ENCODE peak calls at places on chromosomes 4 and X, in nine cellular contexts. One of them, this sample, is unnamed.

GRCh38 chr4:26022346-26022891 is 108.4 kb downstream of the SMIM20 start:
- DNase-seq in hepatocyte: peak
- DNase-seq in SK-N-SH: no peak
- DNase-seq in OCI-LY7: no peak
- DNase-seq in MM.1S: no peak
- DNase-seq in neural progenitor cell: no peak
- DNase-seq in PC-3: peak
- DNase-seq in GM23338: no peak
- DNase-seq in HCT116: no peak
- DNase-seq in this sample: peak

GRCh38 chrX:153862369-153863250 is 23.4 kb downstream of the L1CAM start:
- DNase-seq in hepatocyte: no peak
- DNase-seq in SK-N-SH: peak
- DNase-seq in OCI-LY7: no peak
- DNase-seq in MM.1S: no peak
- DNase-seq in neural progenitor cell: peak
- DNase-seq in PC-3: no peak
- DNase-seq in GM23338: no peak
- DNase-seq in HCT116: no peak
- DNase-seq in this sample: no peak

GRCh38 chr4:165301833-165302232 is 25.6 kb upstream of the MSMO1 start:
- DNase-seq in hepatocyte: no peak
- DNase-seq in SK-N-SH: no peak
- DNase-seq in OCI-LY7: no peak
- DNase-seq in MM.1S: peak
- DNase-seq in neural progenitor cell: no peak
- DNase-seq in PC-3: no peak
- DNase-seq in GM23338: no peak
- DNase-seq in HCT116: no peak
- DNase-seq in this sample: peak

GRCh38 chr4:4960574-4960973 is 58.7 kb downstream of the CYTL1 start:
- DNase-seq in hepatocyte: no peak
- DNase-seq in SK-N-SH: no peak
- DNase-seq in OCI-LY7: no peak
- DNase-seq in MM.1S: no peak
- DNase-seq in neural progenitor cell: no peak
- DNase-seq in PC-3: no peak
- DNase-seq in GM23338: no peak
- DNase-seq in HCT116: no peak
- DNase-seq in this sample: no peak

GRCh38 chrX:9644335-9644734 is 121.3 kb downstream of the GPR143 start:
- DNase-seq in hepatocyte: no peak
- DNase-seq in SK-N-SH: no peak
- DNase-seq in OCI-LY7: no peak
- DNase-seq in MM.1S: no peak
- DNase-seq in neural progenitor cell: no peak
- DNase-seq in PC-3: no peak
- DNase-seq in GM23338: no peak
- DNase-seq in HCT116: no peak
- DNase-seq in this sample: no peak

GRCh38 chr4:33160126-33160525 is 2440.0 kb downstream of the PCDH7 start:
- DNase-seq in hepatocyte: peak
- DNase-seq in SK-N-SH: no peak
- DNase-seq in OCI-LY7: peak
- DNase-seq in MM.1S: peak
- DNase-seq in neural progenitor cell: peak
- DNase-seq in PC-3: peak
- DNase-seq in GM23338: peak
- DNase-seq in HCT116: peak
- DNase-seq in this sample: peak

GRCh38 chr4:25144870-25145481 is 15.3 kb downstream of the SEPSECS start:
- DNase-seq in hepatocyte: peak
- DNase-seq in SK-N-SH: peak
- DNase-seq in OCI-LY7: peak
- DNase-seq in MM.1S: peak
- DNase-seq in neural progenitor cell: peak
- DNase-seq in PC-3: peak
- DNase-seq in GM23338: peak
- DNase-seq in HCT116: peak
- DNase-seq in this sample: peak

GRCh38 chrX:27660878-27661277 is 70.7 kb downstream of the DCAF8L2 start:
- DNase-seq in hepatocyte: no peak
- DNase-seq in SK-N-SH: no peak
- DNase-seq in OCI-LY7: no peak
- DNase-seq in MM.1S: no peak
- DNase-seq in neural progenitor cell: no peak
- DNase-seq in PC-3: no peak
- DNase-seq in GM23338: no peak
- DNase-seq in HCT116: no peak
- DNase-seq in this sample: no peak

GRCh38 chr4:115973768-115974167 is 860.3 kb upstream of the NDST4 start:
- DNase-seq in hepatocyte: no peak
- DNase-seq in SK-N-SH: no peak
- DNase-seq in OCI-LY7: no peak
- DNase-seq in MM.1S: no peak
- DNase-seq in neural progenitor cell: peak
- DNase-seq in PC-3: no peak
- DNase-seq in GM23338: peak
- DNase-seq in HCT116: no peak
- DNase-seq in this sample: no peak

GRCh38 chr4:171464499-171464898 is 348.7 kb upstream of the GALNTL6 start:
- DNase-seq in hepatocyte: no peak
- DNase-seq in SK-N-SH: no peak
- DNase-seq in OCI-LY7: no peak
- DNase-seq in MM.1S: no peak
- DNase-seq in neural progenitor cell: no peak
- DNase-seq in PC-3: no peak
- DNase-seq in GM23338: no peak
- DNase-seq in HCT116: no peak
- DNase-seq in this sample: no peak

GRCh38 chr4:14222630-14223029 is 595.1 kb upstream of the BOD1L1 start:
- DNase-seq in hepatocyte: no peak
- DNase-seq in SK-N-SH: no peak
- DNase-seq in OCI-LY7: no peak
- DNase-seq in MM.1S: no peak
- DNase-seq in neural progenitor cell: no peak
- DNase-seq in PC-3: no peak
- DNase-seq in GM23338: no peak
- DNase-seq in HCT116: no peak
- DNase-seq in this sample: no peak

GRCh38 chr4:128525387-128525786 is 237.8 kb upstream of the PGRMC2 start:
- DNase-seq in hepatocyte: no peak
- DNase-seq in SK-N-SH: no peak
- DNase-seq in OCI-LY7: no peak
- DNase-seq in MM.1S: no peak
- DNase-seq in neural progenitor cell: no peak
- DNase-seq in PC-3: peak
- DNase-seq in GM23338: no peak
- DNase-seq in HCT116: no peak
- DNase-seq in this sample: peak

GRCh38 chr4:128525939-128526630 is 238.5 kb upstream of the PGRMC2 start:
- DNase-seq in hepatocyte: no peak
- DNase-seq in SK-N-SH: no peak
- DNase-seq in OCI-LY7: no peak
- DNase-seq in MM.1S: no peak
- DNase-seq in neural progenitor cell: no peak
- DNase-seq in PC-3: peak
- DNase-seq in GM23338: no peak
- DNase-seq in HCT116: no peak
- DNase-seq in this sample: peak

GRCh38 chr4:128521634-128522253 is 234.1 kb upstream of the PGRMC2 start:
- DNase-seq in hepatocyte: no peak
- DNase-seq in SK-N-SH: no peak
- DNase-seq in OCI-LY7: no peak
- DNase-seq in MM.1S: no peak
- DNase-seq in neural progenitor cell: no peak
- DNase-seq in PC-3: peak
- DNase-seq in GM23338: no peak
- DNase-seq in HCT116: no peak
- DNase-seq in this sample: peak

GRCh38 chr4:128527356-128527755 is 239.7 kb upstream of the PGRMC2 start:
- DNase-seq in hepatocyte: no peak
- DNase-seq in SK-N-SH: no peak
- DNase-seq in OCI-LY7: no peak
- DNase-seq in MM.1S: no peak
- DNase-seq in neural progenitor cell: no peak
- DNase-seq in PC-3: no peak
- DNase-seq in GM23338: no peak
- DNase-seq in HCT116: no peak
- DNase-seq in this sample: peak

DNA sequence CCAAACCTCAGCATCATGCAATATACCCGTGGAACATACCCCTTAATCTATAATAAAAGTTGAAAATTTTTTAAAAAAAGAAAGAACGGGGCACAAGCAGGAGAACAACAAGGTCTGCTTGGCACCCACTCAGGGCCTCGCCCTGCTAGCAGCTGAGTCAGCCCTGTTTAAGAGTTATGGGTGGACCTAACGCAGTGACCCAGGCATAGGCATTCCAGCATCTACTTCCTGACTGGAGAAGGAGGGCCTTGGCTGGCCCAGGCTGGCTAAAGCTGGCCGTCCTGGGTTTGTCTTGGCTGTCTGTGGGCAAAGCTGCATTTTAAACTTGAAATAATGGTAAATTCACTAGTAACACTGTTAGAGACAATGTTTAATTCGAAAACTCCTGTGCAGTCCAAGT is 236.7 kb upstream of the PGRMC2 start:
- DNase-seq in hepatocyte: peak
- DNase-seq in SK-N-SH: no peak
- DNase-seq in OCI-LY7: no peak
- DNase-seq in MM.1S: no peak
- DNase-seq in neural progenitor cell: no peak
- DNase-seq in PC-3: peak
- DNase-seq in GM23338: no peak
- DNase-seq in HCT116: peak
- DNase-seq in this sample: peak
- TF ChIP-seq EZH2phosphoT487 in hepatocyte: no peak
- TF ChIP-seq EZH2phosphoT487 in SK-N-SH: no peak
- TF ChIP-seq EZH2phosphoT487 in OCI-LY7: no peak
- TF ChIP-seq EZH2phosphoT487 in MM.1S: no peak
- TF ChIP-seq EZH2phosphoT487 in neural progenitor cell: no peak
- TF ChIP-seq EZH2phosphoT487 in PC-3: no peak
- TF ChIP-seq EZH2phosphoT487 in GM23338: no peak
- TF ChIP-seq EZH2phosphoT487 in HCT116: no peak
- TF ChIP-seq EZH2phosphoT487 in this sample: no peak

GRCh38 chr4:20662851-20663250 is 37.4 kb upstream of the PACRGL start:
- DNase-seq in hepatocyte: no peak
- DNase-seq in SK-N-SH: no peak
- DNase-seq in OCI-LY7: no peak
- DNase-seq in MM.1S: no peak
- DNase-seq in neural progenitor cell: no peak
- DNase-seq in PC-3: peak
- DNase-seq in GM23338: no peak
- DNase-seq in HCT116: no peak
- DNase-seq in this sample: peak
- TF ChIP-seq EZH2phosphoT487 in hepatocyte: no peak
- TF ChIP-seq EZH2phosphoT487 in SK-N-SH: no peak
- TF ChIP-seq EZH2phosphoT487 in OCI-LY7: no peak
- TF ChIP-seq EZH2phosphoT487 in MM.1S: no peak
- TF ChIP-seq EZH2phosphoT487 in neural progenitor cell: no peak
- TF ChIP-seq EZH2phosphoT487 in PC-3: no peak
- TF ChIP-seq EZH2phosphoT487 in GM23338: no peak
- TF ChIP-seq EZH2phosphoT487 in HCT116: no peak
- TF ChIP-seq EZH2phosphoT487 in this sample: no peak

GRCh38 chr4:7121861-7122653 is 54.2 kb upstream of the GRPEL1 start:
- DNase-seq in hepatocyte: no peak
- DNase-seq in SK-N-SH: no peak
- DNase-seq in OCI-LY7: no peak
- DNase-seq in MM.1S: no peak
- DNase-seq in neural progenitor cell: no peak
- DNase-seq in PC-3: no peak
- DNase-seq in GM23338: no peak
- DNase-seq in HCT116: no peak
- DNase-seq in this sample: no peak

GRCh38 chr4:7124643-7125442 is 57.0 kb upstream of the GRPEL1 start:
- DNase-seq in hepatocyte: peak
- DNase-seq in SK-N-SH: no peak
- DNase-seq in OCI-LY7: peak
- DNase-seq in MM.1S: no peak
- DNase-seq in neural progenitor cell: no peak
- DNase-seq in PC-3: peak
- DNase-seq in GM23338: peak
- DNase-seq in HCT116: no peak
- DNase-seq in this sample: peak

GRCh38 chr4:7121174-7121573 is 53.3 kb upstream of the GRPEL1 start:
- DNase-seq in hepatocyte: no peak
- DNase-seq in SK-N-SH: no peak
- DNase-seq in OCI-LY7: no peak
- DNase-seq in MM.1S: no peak
- DNase-seq in neural progenitor cell: no peak
- DNase-seq in PC-3: no peak
- DNase-seq in GM23338: no peak
- DNase-seq in HCT116: no peak
- DNase-seq in this sample: no peak

GRCh38 chr4:7118013-7118832 is 50.4 kb upstream of the GRPEL1 start:
- DNase-seq in hepatocyte: no peak
- DNase-seq in SK-N-SH: no peak
- DNase-seq in OCI-LY7: no peak
- DNase-seq in MM.1S: no peak
- DNase-seq in neural progenitor cell: no peak
- DNase-seq in PC-3: no peak
- DNase-seq in GM23338: no peak
- DNase-seq in HCT116: no peak
- DNase-seq in this sample: no peak

DNA sequence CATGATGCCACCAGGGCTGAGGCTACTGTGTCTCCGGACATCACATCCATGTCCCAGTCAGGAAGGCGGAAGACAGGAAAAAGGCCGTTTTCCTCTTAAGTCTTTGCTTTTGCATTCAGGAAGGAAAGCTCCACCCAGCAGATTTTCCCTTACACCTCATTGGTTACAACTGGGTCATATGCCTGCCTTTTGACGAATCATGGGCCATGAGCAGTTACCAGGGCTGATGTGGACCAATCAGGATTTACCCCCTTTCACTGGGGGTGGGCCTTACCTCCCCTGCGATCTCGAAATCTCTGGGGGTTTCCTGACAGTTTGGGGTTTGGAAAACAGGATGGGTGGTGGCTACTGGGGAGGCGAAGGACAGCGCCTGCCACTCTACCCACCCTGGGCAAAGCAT is 52.5 kb upstream of the GRPEL1 start:
- DNase-seq in hepatocyte: no peak
- DNase-seq in SK-N-SH: peak
- DNase-seq in OCI-LY7: no peak
- DNase-seq in MM.1S: peak
- DNase-seq in neural progenitor cell: no peak
- DNase-seq in PC-3: peak
- DNase-seq in GM23338: peak
- DNase-seq in HCT116: peak
- DNase-seq in this sample: peak
- TF ChIP-seq EZH2phosphoT487 in hepatocyte: no peak
- TF ChIP-seq EZH2phosphoT487 in SK-N-SH: no peak
- TF ChIP-seq EZH2phosphoT487 in OCI-LY7: no peak
- TF ChIP-seq EZH2phosphoT487 in MM.1S: no peak
- TF ChIP-seq EZH2phosphoT487 in neural progenitor cell: no peak
- TF ChIP-seq EZH2phosphoT487 in PC-3: no peak
- TF ChIP-seq EZH2phosphoT487 in GM23338: no peak
- TF ChIP-seq EZH2phosphoT487 in HCT116: no peak
- TF ChIP-seq EZH2phosphoT487 in this sample: no peak

DNA sequence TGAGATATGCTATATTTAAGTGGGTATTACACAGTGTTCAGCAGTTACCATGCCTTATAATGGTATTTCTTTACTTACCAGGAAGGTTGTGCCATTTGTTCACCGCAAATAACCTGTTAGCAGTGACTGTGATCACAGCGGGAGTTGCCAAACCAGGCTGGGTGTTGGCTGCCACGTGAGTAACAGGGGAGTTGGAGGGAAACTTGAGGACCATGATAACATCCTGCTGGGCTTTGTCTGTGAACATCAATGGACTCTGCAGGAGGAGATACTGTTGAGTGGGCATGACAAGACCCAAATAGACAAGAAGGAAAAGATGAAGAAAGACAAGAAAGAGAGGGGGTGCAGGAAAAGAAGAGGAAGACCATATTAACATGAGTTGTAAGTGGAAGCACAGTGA is 242.9 kb downstream of the DCLK2 start:
- DNase-seq in hepatocyte: no peak
- DNase-seq in SK-N-SH: no peak
- DNase-seq in OCI-LY7: no peak
- DNase-seq in MM.1S: no peak
- DNase-seq in neural progenitor cell: no peak
- DNase-seq in PC-3: no peak
- DNase-seq in GM23338: peak
- DNase-seq in HCT116: no peak
- DNase-seq in this sample: no peak
- TF ChIP-seq EZH2phosphoT487 in hepatocyte: no peak
- TF ChIP-seq EZH2phosphoT487 in SK-N-SH: no peak
- TF ChIP-seq EZH2phosphoT487 in OCI-LY7: no peak
- TF ChIP-seq EZH2phosphoT487 in MM.1S: no peak
- TF ChIP-seq EZH2phosphoT487 in neural progenitor cell: no peak
- TF ChIP-seq EZH2phosphoT487 in PC-3: no peak
- TF ChIP-seq EZH2phosphoT487 in GM23338: no peak
- TF ChIP-seq EZH2phosphoT487 in HCT116: no peak
- TF ChIP-seq EZH2phosphoT487 in this sample: no peak

This sample was measured in GM23248.